ENCODE peak calls at places on chromosomes 5 and 9, in five cellular contexts. R, O, L, E and M are unnamed samples.

GRCh38 chr9:124840300-124840833 is 12.9 kb upstream of the WDR38 start:
- DNase-seq in R (no peak), O (peak; percentile 72), L (no peak), E (no peak), M (no peak)

GRCh38 chr9:35756743-35757526 is 2.9 kb upstream of the MSMP start:
- DNase-seq in R (peak; percentile 22), O (peak; percentile 85), L (peak; percentile 95), E (no peak), M (no peak)

GRCh38 chr5:118863345-118863744 is 125.0 kb downstream of the DTWD2 start:
- DNase-seq in R (no peak), O (no peak), L (no peak), E (no peak), M (no peak)

GRCh38 chr9:72615931-72616330 is 94.5 kb downstream of the TMC1 start:
- DNase-seq in R (no peak), O (no peak), L (no peak), E (no peak), M (no peak)

GRCh38 chr9:134661791-134662142 is 20.2 kb downstream of the COL5A1 start:
- DNase-seq in R (no peak), O (no peak), L (no peak), E (peak; percentile 69), M (no peak)

GRCh38 chr5:180080670-180081280 is 9.2 kb upstream of the RNF130 start:
- DNase-seq in R (no peak), O (no peak), L (no peak), E (no peak), M (no peak)

GRCh38 chr9:131271506-131271931 is 4.8 kb downstream of the FAM78A start:
- DNase-seq in R (no peak), O (no peak), L (peak; percentile 75), E (no peak), M (no peak)

GRCh38 chr9:80076105-80076504 is 504.3 kb downstream of the TLE4 start:
- DNase-seq in R (no peak), O (no peak), L (no peak), E (no peak), M (no peak)

GRCh38 chr9:16514131-16514530 is 356.3 kb downstream of the BNC2 start:
- DNase-seq in R (no peak), O (peak; percentile 78), L (no peak), E (no peak), M (no peak)